ENCODE peak calls at places on chromosomes 12 and 14, in five cellular contexts. One of them, this sample, is unnamed.

GRCh38 chr12:115224031-115224430 is 540.1 kb upstream of the TBX3 start:
- DNase-seq in esophagus squamous epithelium: no peak
- DNase-seq in Karpas-422: no peak
- DNase-seq in spleen: no peak
- DNase-seq in tibial artery: no peak
- DNase-seq in this sample: no peak

GRCh38 chr12:91896725-91897515 is 248.7 kb downstream of the BTG1 start:
- DNase-seq in spleen: no peak
- DNase-seq in esophagus squamous epithelium: no peak
- DNase-seq in Karpas-422: no peak
- DNase-seq in tibial artery: peak
- DNase-seq in this sample: no peak

GRCh38 chr14:81388236-81388801 is 11.8 kb downstream of the STON2 start:
- DNase-seq in esophagus squamous epithelium: no peak
- DNase-seq in spleen: no peak
- DNase-seq in tibial artery: no peak
- DNase-seq in Karpas-422: no peak
- DNase-seq in this sample: no peak

GRCh38 chr12:132475304-132476037 is 14.5 kb upstream of the FBRSL1 start:
- DNase-seq in Karpas-422: no peak
- DNase-seq in esophagus squamous epithelium: no peak
- DNase-seq in tibial artery: no peak
- DNase-seq in spleen: peak
- DNase-seq in this sample: no peak

GRCh38 chr12:96457191-96457930 is 32.0 kb upstream of the CFAP54 start:
- DNase-seq in tibial artery: no peak
- DNase-seq in esophagus squamous epithelium: no peak
- DNase-seq in spleen: no peak
- DNase-seq in Karpas-422: no peak
- DNase-seq in this sample: no peak

GRCh38 chr14:36756221-36756620 is 94.6 kb downstream of the PAX9 start:
- DNase-seq in tibial artery: no peak
- DNase-seq in spleen: no peak
- DNase-seq in Karpas-422: no peak
- DNase-seq in esophagus squamous epithelium: no peak
- DNase-seq in this sample: no peak

GRCh38 chr12:80869264-80869663 is 68.5 kb downstream of the LIN7A start:
- DNase-seq in Karpas-422: no peak
- DNase-seq in spleen: no peak
- DNase-seq in esophagus squamous epithelium: no peak
- DNase-seq in tibial artery: no peak
- DNase-seq in this sample: no peak

GRCh38 chr14:36988568-36988967 is 183.8 kb downstream of the SLC25A21 start:
- DNase-seq in esophagus squamous epithelium: no peak
- DNase-seq in spleen: no peak
- DNase-seq in tibial artery: no peak
- DNase-seq in Karpas-422: no peak
- DNase-seq in this sample: no peak

GRCh38 chr12:130799051-130799450 is 40.0 kb downstream of the STX2 start:
- DNase-seq in tibial artery: no peak
- DNase-seq in Karpas-422: no peak
- DNase-seq in spleen: no peak
- DNase-seq in esophagus squamous epithelium: no peak
- DNase-seq in this sample: no peak

GRCh38 chr12:81759215-81759991 is at the start of gene PPFIA2:
- DNase-seq in Karpas-422: no peak
- DNase-seq in esophagus squamous epithelium: no peak
- DNase-seq in spleen: peak
- DNase-seq in tibial artery: peak
- DNase-seq in this sample: peak

GRCh38 chr12:28869197-28869596 is 279.9 kb upstream of the FAR2 start:
- DNase-seq in tibial artery: no peak
- DNase-seq in Karpas-422: no peak
- DNase-seq in esophagus squamous epithelium: no peak
- DNase-seq in spleen: no peak
- DNase-seq in this sample: no peak

GRCh38 chr12:113056631-113057488 is at the start of gene DTX1:
- DNase-seq in esophagus squamous epithelium: no peak
- DNase-seq in tibial artery: no peak
- DNase-seq in spleen: peak
- DNase-seq in Karpas-422: peak
- DNase-seq in this sample: no peak

GRCh38 chr12:68177562-68177961 is 18.0 kb upstream of the IFNG start:
- DNase-seq in spleen: no peak
- DNase-seq in esophagus squamous epithelium: no peak
- DNase-seq in Karpas-422: no peak
- DNase-seq in tibial artery: no peak
- DNase-seq in this sample: no peak

GRCh38 chr14:101130861-101131260 is 227.3 kb upstream of the RTL1 start:
- DNase-seq in esophagus squamous epithelium: no peak
- DNase-seq in tibial artery: no peak
- DNase-seq in Karpas-422: no peak
- DNase-seq in spleen: peak
- DNase-seq in this sample: no peak

GRCh38 chr12:105120551-105120950 is 13.0 kb downstream of the WASHC4 start:
- DNase-seq in spleen: no peak
- DNase-seq in tibial artery: no peak
- DNase-seq in esophagus squamous epithelium: no peak
- DNase-seq in Karpas-422: no peak
- DNase-seq in this sample: no peak

GRCh38 chr14:36652542-36653201 is 9.0 kb upstream of the PAX9 start:
- DNase-seq in Karpas-422: no peak
- DNase-seq in esophagus squamous epithelium: no peak
- DNase-seq in tibial artery: no peak
- DNase-seq in spleen: no peak
- DNase-seq in this sample: no peak

GRCh38 chr12:59808317-59808910 is 212.6 kb downstream of the SLC16A7 start:
- DNase-seq in spleen: no peak
- DNase-seq in esophagus squamous epithelium: no peak
- DNase-seq in Karpas-422: peak
- DNase-seq in tibial artery: no peak
- DNase-seq in this sample: no peak

GRCh38 chr12:69331846-69332684 is 16.1 kb upstream of the LYZ start:
- DNase-seq in esophagus squamous epithelium: no peak
- DNase-seq in spleen: peak
- DNase-seq in Karpas-422: no peak
- DNase-seq in tibial artery: no peak
- DNase-seq in this sample: no peak

GRCh38 chr12:50545783-50546182 is 41.0 kb downstream of the DIP2B start:
- DNase-seq in Karpas-422: no peak
- DNase-seq in esophagus squamous epithelium: no peak
- DNase-seq in tibial artery: no peak
- DNase-seq in spleen: no peak
- DNase-seq in this sample: no peak

GRCh38 chr12:113191236-113191635 is 5.7 kb downstream of the RITA1 start:
- DNase-seq in spleen: no peak
- DNase-seq in Karpas-422: no peak
- DNase-seq in tibial artery: no peak
- DNase-seq in esophagus squamous epithelium: no peak
- DNase-seq in this sample: no peak

GRCh38 chr14:100536721-100537700 is 50.2 kb downstream of the BEGAIN start:
- DNase-seq in tibial artery: no peak
- DNase-seq in spleen: peak
- DNase-seq in esophagus squamous epithelium: no peak
- DNase-seq in Karpas-422: no peak
- DNase-seq in this sample: no peak

GRCh38 chr12:131499160-131499863 is 211.6 kb upstream of the SFSWAP start:
- DNase-seq in esophagus squamous epithelium: no peak
- DNase-seq in tibial artery: no peak
- DNase-seq in spleen: no peak
- DNase-seq in Karpas-422: no peak
- DNase-seq in this sample: no peak

GRCh38 chr12:81170072-81170471 is 92.2 kb downstream of the ACSS3 start:
- DNase-seq in tibial artery: no peak
- DNase-seq in esophagus squamous epithelium: no peak
- DNase-seq in Karpas-422: no peak
- DNase-seq in spleen: no peak
- DNase-seq in this sample: no peak

GRCh38 chr14:51638071-51638944 is 13.4 kb upstream of the FRMD6 start:
- DNase-seq in esophagus squamous epithelium: no peak
- DNase-seq in Karpas-422: no peak
- DNase-seq in tibial artery: peak
- DNase-seq in spleen: no peak
- DNase-seq in this sample: no peak

GRCh38 chr12:12803186-12803585 is 10.0 kb upstream of the DDX47 start:
- DNase-seq in esophagus squamous epithelium: no peak
- DNase-seq in spleen: no peak
- DNase-seq in tibial artery: peak
- DNase-seq in Karpas-422: no peak
- DNase-seq in this sample: peak

GRCh38 chr12:103858953-103859601 is 18.0 kb upstream of the NT5DC3 start:
- DNase-seq in Karpas-422: no peak
- DNase-seq in esophagus squamous epithelium: no peak
- DNase-seq in tibial artery: peak
- DNase-seq in spleen: no peak
- DNase-seq in this sample: no peak

GRCh38 chr14:54777395-54777794 is 125.2 kb downstream of the GCH1 start:
- DNase-seq in esophagus squamous epithelium: no peak
- DNase-seq in tibial artery: no peak
- DNase-seq in Karpas-422: no peak
- DNase-seq in spleen: no peak
- DNase-seq in this sample: no peak

GRCh38 chr12:87866602-87867292 is 162.5 kb downstream of the C12orf50 start:
- DNase-seq in tibial artery: no peak
- DNase-seq in esophagus squamous epithelium: no peak
- DNase-seq in Karpas-422: peak
- DNase-seq in spleen: no peak
- DNase-seq in this sample: no peak

GRCh38 chr14:88992011-88992410 is 167.6 kb downstream of the TTC8 start:
- DNase-seq in spleen: no peak
- DNase-seq in tibial artery: no peak
- DNase-seq in esophagus squamous epithelium: no peak
- DNase-seq in Karpas-422: no peak
- DNase-seq in this sample: no peak

GRCh38 chr12:3628629-3629028 is 124.3 kb downstream of the CRACR2A start:
- DNase-seq in Karpas-422: no peak
- DNase-seq in esophagus squamous epithelium: no peak
- DNase-seq in tibial artery: no peak
- DNase-seq in spleen: no peak
- DNase-seq in this sample: no peak

GRCh38 chr12:3624273-3624672 is 128.6 kb downstream of the CRACR2A start:
- DNase-seq in Karpas-422: no peak
- DNase-seq in tibial artery: no peak
- DNase-seq in spleen: no peak
- DNase-seq in esophagus squamous epithelium: no peak
- DNase-seq in this sample: no peak

GRCh38 chr12:3629082-3629830 is 123.7 kb downstream of the CRACR2A start:
- DNase-seq in spleen: no peak
- DNase-seq in esophagus squamous epithelium: no peak
- DNase-seq in Karpas-422: no peak
- DNase-seq in tibial artery: no peak
- DNase-seq in this sample: no peak

GRCh38 chr12:3630111-3630510 is 122.8 kb downstream of the CRACR2A start:
- DNase-seq in Karpas-422: no peak
- DNase-seq in tibial artery: no peak
- DNase-seq in esophagus squamous epithelium: no peak
- DNase-seq in spleen: no peak
- DNase-seq in this sample: no peak

GRCh38 chr12:3627336-3627735 is 125.6 kb downstream of the CRACR2A start:
- DNase-seq in spleen: no peak
- DNase-seq in esophagus squamous epithelium: no peak
- DNase-seq in Karpas-422: no peak
- DNase-seq in tibial artery: no peak
- DNase-seq in this sample: no peak
- H3K27ac ChIP-seq in spleen: no peak
- H3K27ac ChIP-seq in esophagus squamous epithelium: no peak
- H3K27ac ChIP-seq in Karpas-422: no peak
- H3K27ac ChIP-seq in tibial artery: no peak
- H3K27ac ChIP-seq in this sample: no peak

GRCh38 chr12:6237830-6238229 is 37.6 kb downstream of the CD9 start:
- DNase-seq in Karpas-422: no peak
- DNase-seq in tibial artery: no peak
- DNase-seq in spleen: no peak
- DNase-seq in esophagus squamous epithelium: no peak
- DNase-seq in this sample: no peak
- H3K27ac ChIP-seq in Karpas-422: no peak
- H3K27ac ChIP-seq in tibial artery: no peak
- H3K27ac ChIP-seq in spleen: no peak
- H3K27ac ChIP-seq in esophagus squamous epithelium: no peak
- H3K27ac ChIP-seq in this sample: no peak

GRCh38 chr14:61372842-61373555 is 51.6 kb downstream of the PRKCH start:
- DNase-seq in tibial artery: no peak
- DNase-seq in Karpas-422: no peak
- DNase-seq in esophagus squamous epithelium: no peak
- DNase-seq in spleen: no peak
- DNase-seq in this sample: no peak
- H3K27ac ChIP-seq in tibial artery: no peak
- H3K27ac ChIP-seq in Karpas-422: no peak
- H3K27ac ChIP-seq in esophagus squamous epithelium: no peak
- H3K27ac ChIP-seq in spleen: no peak
- H3K27ac ChIP-seq in this sample: no peak

GRCh38 chr14:104148433-104149277 is 10.3 kb downstream of the KIF26A start:
- DNase-seq in Karpas-422: no peak
- DNase-seq in spleen: peak
- DNase-seq in tibial artery: no peak
- DNase-seq in esophagus squamous epithelium: no peak
- DNase-seq in this sample: no peak
- H3K27ac ChIP-seq in Karpas-422: no peak
- H3K27ac ChIP-seq in spleen: no peak
- H3K27ac ChIP-seq in tibial artery: no peak
- H3K27ac ChIP-seq in esophagus squamous epithelium: no peak
- H3K27ac ChIP-seq in this sample: no peak

DNA sequence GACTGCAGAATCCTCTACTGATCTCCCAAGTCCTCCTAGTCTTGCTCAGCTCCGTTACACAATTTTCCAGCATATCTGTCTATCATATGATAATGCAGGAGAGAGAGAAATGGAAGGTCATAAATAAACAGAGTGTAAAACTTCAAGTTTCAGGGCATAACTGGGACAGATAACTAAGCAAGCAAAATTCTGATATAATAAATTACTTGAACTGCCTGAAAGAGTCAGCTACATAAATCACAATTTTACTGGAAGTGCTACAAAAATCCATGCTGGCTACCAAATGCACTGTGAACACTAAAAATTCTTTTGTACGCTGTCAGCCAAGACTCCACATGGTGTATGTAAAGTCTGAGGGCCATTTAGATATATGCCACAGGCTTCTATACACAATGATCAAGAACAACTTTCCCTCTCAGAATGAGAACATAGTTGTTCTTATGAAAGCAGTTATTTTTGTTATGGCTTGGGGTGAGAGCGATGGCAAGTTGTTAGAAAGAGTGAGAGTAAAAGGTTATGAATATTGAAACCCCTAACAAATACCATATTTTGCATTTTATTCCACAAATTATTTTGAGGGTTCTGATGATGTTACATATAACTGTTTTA is 41.1 kb downstream of the GRIP1 start:
- DNase-seq in esophagus squamous epithelium: no peak
- DNase-seq in Karpas-422: no peak
- DNase-seq in spleen: no peak
- DNase-seq in tibial artery: no peak
- DNase-seq in this sample: no peak
- H3K27ac ChIP-seq in esophagus squamous epithelium: no peak
- H3K27ac ChIP-seq in Karpas-422: no peak
- H3K27ac ChIP-seq in spleen: no peak
- H3K27ac ChIP-seq in tibial artery: no peak
- H3K27ac ChIP-seq in this sample: no peak

GRCh38 chr12:2270846-2271245 is 218.1 kb downstream of the CACNA1C start:
- DNase-seq in esophagus squamous epithelium: no peak
- DNase-seq in spleen: no peak
- DNase-seq in tibial artery: peak
- DNase-seq in Karpas-422: no peak
- DNase-seq in this sample: no peak
- H3K27ac ChIP-seq in esophagus squamous epithelium: no peak
- H3K27ac ChIP-seq in spleen: no peak
- H3K27ac ChIP-seq in tibial artery: peak
- H3K27ac ChIP-seq in Karpas-422: no peak
- H3K27ac ChIP-seq in this sample: no peak